ENCODE peak calls at places on chromosomes 6 and 20, in seven cellular contexts. Q is amniotic stem cell, R is germinal center, M is GM06990, O is iris pigment epithelial cell, B is amygdala, V is dorsolateral prefrontal cortex. W is an unnamed sample.

GRCh38 chr20:32976746-32977145 is 27.5 kb downstream of the SUN5 start:
- DNase-seq in Q (no peak), M (no peak), R (no peak), O (no peak), B (no peak), V (no peak), W (no peak)

GRCh38 chr20:23655551-23656211 is 17.9 kb upstream of the CST3 start:
- DNase-seq in O (no peak), V (no peak), B (peak; percentile 88), Q (no peak), M (no peak), R (no peak), W (no peak)

GRCh38 chr6:13913226-13914001 is 11.3 kb upstream of the RNF182 start:
- DNase-seq in O (no peak), V (no peak), Q (no peak), M (no peak), R (no peak), B (no peak), W (no peak)

GRCh38 chr6:167350322-167350721 is 25.4 kb downstream of the TTLL2 start:
- DNase-seq in B (no peak), Q (no peak), M (no peak), R (no peak), V (no peak), O (no peak), W (no peak)

GRCh38 chr20:17787816-17788215 is 88.0 kb downstream of the BANF2 start:
- DNase-seq in O (no peak), V (no peak), M (no peak), B (no peak), Q (no peak), R (no peak), W (no peak)

GRCh38 chr20:60095456-60095855 is 137.2 kb downstream of the CDH26 start:
- DNase-seq in O (no peak), B (no peak), V (no peak), R (no peak), M (no peak), Q (no peak), W (no peak)

GRCh38 chr20:61761453-61762207 is 304.1 kb downstream of the TAF4 start:
- DNase-seq in B (no peak), O (no peak), V (peak; percentile 45), M (no peak), R (no peak), Q (no peak), W (no peak)

GRCh38 chr6:26234421-26235239 is 130.4 kb upstream of the BTN3A2 start:
- DNase-seq in Q (peak; percentile 49), V (no peak), M (peak; percentile 86), O (peak; percentile 90), R (peak; percentile 80), B (no peak), W (peak; percentile 93)

GRCh38 chr6:149031545-149032317 is 284.9 kb downstream of the UST start:
- DNase-seq in Q (no peak), O (peak; percentile 97), M (peak; percentile 72), R (peak; percentile 29), B (no peak), V (no peak), W (peak; percentile 88)

GRCh38 chr6:98547634-98548033 is 286.7 kb upstream of the POU3F2 start:
- DNase-seq in Q (no peak), O (no peak), B (no peak), R (no peak), M (no peak), V (no peak), W (no peak)

GRCh38 chr6:81682238-81682795 is 70.2 kb downstream of the TENT5A start:
- DNase-seq in R (no peak), V (no peak), Q (no peak), O (no peak), M (no peak), B (no peak), W (no peak)

GRCh38 chr6:125790403-125791150 is at the start of gene NCOA7:
- DNase-seq in B (peak; percentile 67), M (peak; percentile 89), O (peak; percentile 79), Q (no peak), V (peak; percentile 84), R (peak; percentile 85), W (peak; percentile 69)

GRCh38 chr20:25336561-25337422 is 53.8 kb downstream of the ABHD12 start:
- DNase-seq in O (peak; percentile 69), V (no peak), Q (no peak), M (no peak), R (no peak), B (no peak), W (peak; percentile 61)

GRCh38 chr20:36312724-36313441 is 6.7 kb downstream of the DLGAP4 start:
- DNase-seq in O (no peak), Q (no peak), V (no peak), M (no peak), B (no peak), R (no peak), W (no peak)

GRCh38 chr20:1265226-1265915 is 723 bp upstream of the SNPH start:
- DNase-seq in B (no peak), M (no peak), O (peak; percentile 19), V (no peak), R (no peak), Q (no peak), W (no peak)

GRCh38 chr6:158782432-158783166 is 36.6 kb downstream of the EZR start:
- DNase-seq in Q (no peak), O (no peak), M (no peak), B (no peak), V (no peak), R (no peak), W (no peak)

GRCh38 chr20:1491281-1491840 is at the start of gene SIRPB2:
- DNase-seq in V (no peak), R (no peak), B (no peak), O (no peak), M (no peak), Q (no peak), W (peak; percentile 47)

GRCh38 chr20:62897666-62898065 is 28.6 kb downstream of the DIDO1 start:
- DNase-seq in O (no peak), B (no peak), V (no peak), R (no peak), M (no peak), Q (no peak), W (no peak)

GRCh38 chr6:139109558-139109957 is 25.3 kb upstream of the HECA start:
- DNase-seq in B (no peak), M (no peak), R (no peak), O (peak; percentile 63), Q (no peak), V (no peak), W (peak; percentile 57)

GRCh38 chr20:37343212-37343993 is 2.5 kb upstream of the SRC start:
- DNase-seq in V (no peak), R (no peak), Q (no peak), M (no peak), B (no peak), O (no peak), W (no peak)

GRCh38 chr6:152635949-152636674 is 1.1 kb downstream of the SYNE1 start:
- DNase-seq in Q (no peak), M (peak; percentile 46), B (peak; percentile 66), O (peak; percentile 58), V (peak; percentile 51), R (peak; percentile 59), W (peak; percentile 42)

GRCh38 chr20:14775778-14776177 is 438.4 kb upstream of the FLRT3 start:
- DNase-seq in O (peak; percentile 77), V (no peak), B (peak; percentile 9), R (no peak), Q (peak; percentile 68), M (no peak), W (peak; percentile 70)

GRCh38 chr6:25968769-25969168 is 6.2 kb downstream of the TRIM38 start:
- DNase-seq in Q (no peak), O (peak; percentile 34), M (no peak), B (no peak), V (no peak), R (no peak), W (peak; percentile 38)

W was measured in fibroblast of pulmonary artery.